ENCODE peak calls at places on chromosomes 11 and 22, in four cellular contexts. H, G, O and X are unnamed samples.

GRCh38 chr11:35006389-35007128 is 90.1 kb downstream of the PDHX start:
- DNase-seq in H (no peak), G (no peak), O (peak), X (no peak)

GRCh38 chr11:36508743-36509142 is 1.3 kb downstream of the TRAF6 start:
- DNase-seq in H (no peak), G (no peak), O (no peak), X (no peak)

GRCh38 chr22:26017932-26018331 is 151.3 kb upstream of the SEZ6L start:
- DNase-seq in H (no peak), G (no peak), O (no peak), X (no peak)

GRCh38 chr11:64344721-64345120 is 4.7 kb downstream of the CCDC88B start:
- DNase-seq in H (no peak), G (peak), O (no peak), X (no peak)

GRCh38 chr11:61162092-61162935 is 1.1 kb upstream of the VPS37C start:
- DNase-seq in H (no peak), G (no peak), O (peak), X (no peak)

GRCh38 chr22:30830907-30831306 is 136.2 kb downstream of the OSBP2 start:
- DNase-seq in H (peak), G (peak), O (no peak), X (peak)

GRCh38 chr11:91790346-91790745 is 434.3 kb upstream of the FAT3 start:
- DNase-seq in H (no peak), G (no peak), O (no peak), X (no peak)

GRCh38 chr11:77114089-77114463 is 11.4 kb downstream of the OMP start:
- DNase-seq in H (no peak), G (no peak), O (no peak), X (no peak)

GRCh38 chr11:46701078-46701654 is 335 bp downstream of the ZNF408 start:
- DNase-seq in H (no peak), G (no peak), O (peak), X (no peak)

GRCh38 chr11:107405260-107405659 is 52.4 kb downstream of the CWF19L2 start:
- DNase-seq in H (no peak), G (no peak), O (no peak), X (no peak)

GRCh38 chr11:75547617-75548054 is 14.4 kb upstream of the SERPINH1 start:
- DNase-seq in H (no peak), G (no peak), O (peak), X (no peak)

GRCh38 chr11:113644605-113645004 is 61.5 kb downstream of the TMPRSS5 start:
- DNase-seq in H (no peak), G (no peak), O (no peak), X (no peak)

GRCh38 chr11:94212898-94213297 is 84.3 kb downstream of the PANX1 start:
- DNase-seq in H (no peak), G (no peak), O (no peak), X (no peak)

GRCh38 chr11:121391914-121392313 is 60.2 kb upstream of the SORL1 start:
- DNase-seq in H (no peak), G (no peak), O (no peak), X (no peak)

GRCh38 chr11:10323793-10324170 is 18.9 kb downstream of the ADM start:
- DNase-seq in H (no peak), G (no peak), O (no peak), X (no peak)

GRCh38 chr11:79369094-79369493 is 71.7 kb downstream of the TENM4 start:
- DNase-seq in H (no peak), G (no peak), O (no peak), X (no peak)

GRCh38 chr11:82507288-82507687 is 226.4 kb downstream of the FAM181B start:
- DNase-seq in H (no peak), G (no peak), O (no peak), X (no peak)

GRCh38 chr11:43138621-43139140 is 173.1 kb upstream of the API5 start:
- DNase-seq in H (no peak), G (no peak), O (no peak), X (no peak)

GRCh38 chr11:123054301-123055065 is 7.5 kb downstream of the HSPA8 start:
- DNase-seq in H (no peak), G (no peak), O (peak), X (peak)

GRCh38 chr11:93895106-93895862 is 44.9 kb upstream of the VSTM5 start:
- DNase-seq in H (peak), G (no peak), O (peak), X (peak)

GRCh38 chr11:92791886-92792285 is 177.6 kb upstream of the MTNR1B start:
- DNase-seq in H (no peak), G (no peak), O (no peak), X (no peak)

GRCh38 chr22:36743011-36743410 is 32.9 kb downstream of the IFT27 start:
- DNase-seq in H (no peak), G (peak), O (no peak), X (no peak)

GRCh38 chr11:69878144-69878883 is 59.1 kb upstream of the FGF3 start:
- DNase-seq in H (no peak), G (no peak), O (no peak), X (no peak)

GRCh38 chr22:45310331-45311032 is 748 bp downstream of the FAM118A start:
- DNase-seq in H (no peak), G (no peak), O (peak), X (no peak)

GRCh38 chr22:35918466-35918865 is 110.2 kb downstream of the RBFOX2 start:
- DNase-seq in H (no peak), G (no peak), O (peak), X (no peak)

GRCh38 chr11:56916609-56917008 is 72.1 kb upstream of the OR5AK2 start:
- DNase-seq in H (no peak), G (no peak), O (no peak), X (no peak)

GRCh38 chr11:130023204-130023603 is 20.6 kb upstream of the PRDM10 start:
- DNase-seq in H (no peak), G (peak), O (no peak), X (no peak)

GRCh38 chr11:706957-707816 is 1.2 kb downstream of the EPS8L2 start:
- DNase-seq in H (no peak), G (peak), O (no peak), X (no peak)

GRCh38 chr11:115910379-115910778 is 406.2 kb upstream of the CADM1 start:
- DNase-seq in H (no peak), G (no peak), O (no peak), X (no peak)

GRCh38 chr11:10328314-10329090 is 23.6 kb downstream of the ADM start:
- DNase-seq in H (no peak), G (no peak), O (peak), X (peak)

GRCh38 chr22:50439314-50440250 is 35.3 kb downstream of the SBF1 start:
- DNase-seq in H (no peak), G (peak), O (no peak), X (no peak)

GRCh38 chr22:36659762-36660509 is 43.6 kb downstream of the CACNG2 start:
- DNase-seq in H (peak), G (peak), O (peak), X (peak)

GRCh38 chr11:62604460-62605130 is 2.9 kb upstream of the MTA2 start:
- DNase-seq in H (no peak), G (no peak), O (no peak), X (no peak)

GRCh38 chr22:20354238-20354975 is 34.5 kb upstream of the DGCR6L start:
- DNase-seq in H (no peak), G (no peak), O (no peak), X (no peak)

DNA sequence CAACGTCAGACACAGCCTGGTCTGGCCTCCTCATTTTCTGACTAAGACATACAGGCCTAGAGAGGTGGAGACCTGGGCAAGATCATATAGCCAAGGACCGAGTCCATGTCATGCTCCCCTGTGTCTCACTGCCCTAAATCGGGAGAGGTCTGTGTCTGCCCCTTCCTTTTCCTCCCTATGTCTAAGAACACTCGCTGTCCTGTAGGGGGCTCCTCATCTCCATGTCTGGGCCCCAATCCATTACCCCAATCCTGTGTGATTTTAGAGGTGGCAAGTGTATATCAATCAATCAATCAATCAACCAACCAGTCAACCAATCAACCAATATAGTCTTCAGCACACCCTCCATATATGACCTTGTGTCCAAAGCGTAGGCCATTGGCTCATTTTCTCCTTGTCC is 125.7 kb downstream of the KIRREL3 start:
- DNase-seq in H (no peak), G (no peak), O (peak), X (no peak)
- TF ChIP-seq CTCF in H (peak), G (no peak), O (peak), X (peak)

GRCh38 chr11:131042041-131042390 is 125.7 kb upstream of the SNX19 start:
- DNase-seq in H (no peak), G (no peak), O (no peak), X (no peak)
- H3K4me3 ChIP-seq in H (no peak), G (no peak), O (no peak), X (no peak)

GRCh38 chr11:45174168-45174835 is 27.9 kb downstream of the PRDM11 start:
- DNase-seq in H (no peak), G (no peak), O (no peak), X (no peak)
- TF ChIP-seq CTCF in H (no peak), G (no peak), O (no peak), X (no peak)

GRCh38 chr11:8656291-8656690 is 26.2 kb downstream of the TRIM66 start:
- DNase-seq in H (no peak), G (no peak), O (peak), X (no peak)

GRCh38 chr11:8661036-8661435 is 21.4 kb downstream of the TRIM66 start:
- DNase-seq in H (no peak), G (no peak), O (no peak), X (no peak)

GRCh38 chr11:8654503-8654902 is 28.0 kb downstream of the TRIM66 start:
- DNase-seq in H (no peak), G (no peak), O (no peak), X (no peak)

GRCh38 chr11:8658210-8658968 is 24.1 kb downstream of the TRIM66 start:
- DNase-seq in H (no peak), G (no peak), O (no peak), X (no peak)
- H3K4me3 ChIP-seq in H (no peak), G (no peak), O (no peak), X (no peak)

GRCh38 chr22:46797355-46797754 is 34.9 kb downstream of the TBC1D22A start:
- DNase-seq in H (no peak), G (peak), O (peak), X (no peak)
- TF ChIP-seq CTCF in H (peak), G (peak), O (peak), X (peak)

DNA sequence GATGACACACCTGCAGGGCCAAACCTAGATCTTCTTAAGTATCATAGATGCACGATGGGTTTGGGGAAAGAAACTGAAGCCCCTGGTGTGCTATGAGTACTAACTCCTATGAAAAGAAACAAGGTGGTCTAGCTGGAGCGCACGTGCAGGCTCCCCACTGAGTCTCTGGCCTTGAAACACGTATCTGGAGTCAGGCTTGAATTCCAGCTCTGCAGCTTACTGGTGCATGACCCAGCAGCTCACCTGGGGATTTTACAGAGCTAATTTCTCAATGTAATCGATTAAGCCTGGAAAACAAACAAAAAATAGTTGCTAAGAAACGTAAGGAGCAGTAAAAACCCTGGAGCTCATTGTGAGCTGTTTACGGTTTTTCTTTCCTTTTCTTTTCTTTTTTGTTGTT is 12.3 kb downstream of the KCNJ1 start:
- DNase-seq in H (no peak), G (no peak), O (no peak), X (no peak)
- H3K4me3 ChIP-seq in H (no peak), G (no peak), O (no peak), X (no peak)

GRCh38 chr22:40325315-40325714 is 21.0 kb upstream of the ADSL start:
- DNase-seq in H (no peak), G (no peak), O (no peak), X (no peak)
- TF ChIP-seq CTCF in H (no peak), G (no peak), O (no peak), X (no peak)

GRCh38 chr22:37909756-37910155 is 3.7 kb downstream of the MICALL1 start:
- DNase-seq in H (no peak), G (no peak), O (no peak), X (no peak)

GRCh38 chr22:37906364-37907008 is 389 bp downstream of the MICALL1 start:
- DNase-seq in H (no peak), G (no peak), O (peak), X (no peak)

GRCh38 chr22:37907036-37907954 is 1.2 kb downstream of the MICALL1 start:
- DNase-seq in H (no peak), G (no peak), O (no peak), X (no peak)

GRCh38 chr22:37905534-37906363 is at the start of gene MICALL1:
- DNase-seq in H (no peak), G (peak), O (peak), X (no peak)

GRCh38 chr22:37904572-37905533 is 1.2 kb upstream of the MICALL1 start:
- DNase-seq in H (peak), G (peak), O (peak), X (peak)
- H3K4me3 ChIP-seq in H (peak), G (peak), O (no peak), X (peak)